ENCODE peak calls at places on chromosomes 16 and 17, in five cellular contexts. C, Y, D, S and Q are unnamed samples.
A peak's percentile ranks its signal among the peaks of the same experiment; 100 is the strongest.

GRCh38 chr16:11155284-11155806 is 100.7 kb downstream of the SOCS1 start:
- DNase-seq in Y (no peak), S (no peak), C (no peak), D (no peak), Q (peak; percentile 59)

GRCh38 chr17:19004601-19005441 is at the start of gene FAM83G:
- DNase-seq in S (peak; percentile 88), D (peak; percentile 58), C (peak; percentile 80), Y (peak; percentile 53), Q (peak; percentile 87)

GRCh38 chr17:17963694-17964436 is 8.3 kb downstream of the TOM1L2 start:
- DNase-seq in Y (no peak), S (no peak), C (no peak), D (no peak), Q (no peak)

GRCh38 chr17:28643979-28644781 is 778 bp downstream of the BLTP2 start:
- DNase-seq in S (no peak), D (peak; percentile 18), Y (peak; percentile 52), C (no peak), Q (peak; percentile 70)

GRCh38 chr16:57277586-57277985 is 6.9 kb downstream of the PLLP start:
- DNase-seq in S (peak; percentile 22), C (no peak), Y (no peak), D (no peak), Q (no peak)

GRCh38 chr16:85528528-85529387 is 84.4 kb upstream of the GSE1 start:
- DNase-seq in C (no peak), S (no peak), D (no peak), Y (peak; percentile 54), Q (peak; percentile 86)

GRCh38 chr16:7013990-7014389 is 318.7 kb upstream of the RBFOX1 start:
- DNase-seq in S (no peak), D (no peak), C (no peak), Y (no peak), Q (no peak)

GRCh38 chr16:12900599-12901203 is 697 bp upstream of the SHISA9 start:
- DNase-seq in D (no peak), C (no peak), S (no peak), Y (no peak), Q (no peak)

GRCh38 chr16:11301645-11302513 is 20.7 kb upstream of the PRM1 start:
- DNase-seq in Y (no peak), C (no peak), S (no peak), D (no peak), Q (no peak)

GRCh38 chr16:66315210-66315825 is 51.2 kb upstream of the CDH5 start:
- DNase-seq in S (peak; percentile 8), Y (peak; percentile 79), C (peak; percentile 40), D (peak; percentile 25), Q (peak; percentile 80)

GRCh38 chr16:3099732-3100499 is 822 bp upstream of the ZSCAN10 start:
- DNase-seq in D (peak; percentile 94), S (peak; percentile 91), C (peak; percentile 85), Y (peak; percentile 98), Q (peak; percentile 98)

GRCh38 chr16:2233872-2234812 is 2.1 kb upstream of the DNASE1L2 start:
- DNase-seq in Y (no peak), S (no peak), D (no peak), C (no peak), Q (no peak)

GRCh38 chr16:84849751-84850150 is 30.0 kb downstream of the CRISPLD2 start:
- DNase-seq in D (no peak), Y (no peak), C (no peak), S (no peak), Q (no peak)

GRCh38 chr17:57408064-57408811 is 151.9 kb downstream of the MSI2 start:
- DNase-seq in S (no peak), Y (no peak), D (no peak), C (no peak), Q (no peak)

GRCh38 chr17:77465358-77466041 is 324.7 kb downstream of the SEC14L1 start:
- DNase-seq in C (peak; percentile 66), D (peak; percentile 36), S (peak; percentile 63), Y (no peak), Q (no peak)

GRCh38 chr17:38509008-38509771 is 80.9 kb downstream of the ARHGAP23 start:
- DNase-seq in S (peak; percentile 58), C (peak; percentile 38), Y (peak; percentile 76), D (peak; percentile 75), Q (peak; percentile 92)

GRCh38 chr17:2057714-2058520 is 3.0 kb downstream of the HIC1 start:
- DNase-seq in C (no peak), Y (no peak), S (no peak), D (no peak), Q (no peak)

GRCh38 chr17:43905400-43905984 is 1.8 kb downstream of the MPP2 start:
- DNase-seq in S (no peak), C (no peak), D (no peak), Y (no peak), Q (no peak)

GRCh38 chr16:15757630-15758251 is 99.1 kb downstream of the MYH11 start:
- DNase-seq in C (no peak), S (no peak), D (no peak), Y (no peak), Q (peak; percentile 31)